ENCODE peak calls at places on chromosomes 16 and 17, in six cellular contexts. L, P, R, E, D and J are unnamed samples. For H3K36me3, the result is how much of the 10 kb centered on the place peaks cover.

GRCh38 chr16:73204359-73205152 is 156.6 kb upstream of the ZFHX3 start:
- DNase-seq in L (no peak), P (no peak), R (no peak), E (no peak), D (no peak), J (no peak)

GRCh38 chr16:53766304-53767016 is 62.5 kb downstream of the FTO start:
- DNase-seq in L (no peak), P (peak), R (no peak), E (no peak), D (no peak), J (no peak)

GRCh38 chr17:13953871-13954270 is 115.4 kb upstream of the COX10 start:
- DNase-seq in L (no peak), P (no peak), R (no peak), E (no peak), D (no peak), J (no peak)

GRCh38 chr16:2962334-2963073 is 1.6 kb upstream of the KREMEN2 start:
- DNase-seq in L (no peak), P (no peak), R (no peak), E (no peak), D (no peak), J (peak)

GRCh38 chr17:20008242-20009051 is 712 bp upstream of the SPECC1 start:
- DNase-seq in L (peak), P (peak), R (no peak), E (peak), D (no peak), J (peak)

GRCh38 chr16:64892843-64893242 is 229.0 kb downstream of the CDH11 start:
- DNase-seq in L (no peak), P (no peak), R (no peak), E (no peak), D (no peak), J (no peak)

GRCh38 chr16:15639061-15639568 is 3.8 kb downstream of the MARF1 start:
- DNase-seq in L (no peak), P (no peak), R (no peak), E (no peak), D (no peak), J (peak)

GRCh38 chr16:15880434-15880833 is 8.0 kb downstream of the CEP20 start:
- DNase-seq in L (no peak), P (no peak), R (no peak), E (no peak), D (no peak), J (no peak)

GRCh38 chr17:40551874-40552768 is 13.2 kb downstream of the CCR7 start:
- DNase-seq in L (no peak), P (no peak), R (no peak), E (peak), D (no peak), J (peak)

GRCh38 chr17:79332011-79332410 is 257.4 kb downstream of the ENGASE start:
- DNase-seq in L (no peak), P (no peak), R (no peak), E (no peak), D (no peak), J (no peak)

GRCh38 chr16:72658888-72659717 is 388.8 kb downstream of the ZFHX3 start:
- DNase-seq in L (no peak), P (no peak), R (no peak), E (no peak), D (no peak), J (no peak)

GRCh38 chr17:4796550-4796915 is 569 bp downstream of the PSMB6 start:
- DNase-seq in L (no peak), P (no peak), R (peak), E (no peak), D (no peak), J (no peak)

GRCh38 chr17:17682737-17683675 is 1.7 kb downstream of the RAI1 start:
- DNase-seq in L (peak), P (peak), R (peak), E (peak), D (no peak), J (peak)

GRCh38 chr16:12906765-12907516 is 5.5 kb downstream of the SHISA9 start:
- DNase-seq in L (no peak), P (no peak), R (no peak), E (no peak), D (no peak), J (no peak)

GRCh38 chr17:50908860-50909764 is 43.0 kb upstream of the TOB1 start:
- DNase-seq in L (peak), P (peak), R (no peak), E (no peak), D (peak), J (peak)

GRCh38 chr16:89322381-89323119 is 105.0 kb downstream of the ZNF778 start:
- DNase-seq in L (no peak), P (peak), R (peak), E (peak), D (no peak), J (peak)

GRCh38 chr16:85928411-85928820 is 29.5 kb downstream of the IRF8 start:
- DNase-seq in L (no peak), P (no peak), R (no peak), E (peak), D (peak), J (no peak)

GRCh38 chr16:85462405-85463227 is 150.5 kb upstream of the GSE1 start:
- DNase-seq in L (peak), P (peak), R (peak), E (peak), D (no peak), J (no peak)

GRCh38 chr17:45316271-45317112 is at the start of gene MAP3K14:
- DNase-seq in L (peak), P (peak), R (peak), E (peak), D (peak), J (peak)

GRCh38 chr17:31448467-31449077 is 57.1 kb downstream of the RAB11FIP4 start:
- DNase-seq in L (no peak), P (no peak), R (no peak), E (no peak), D (no peak), J (no peak)

GRCh38 chr16:17386229-17386628 is 84.5 kb downstream of the XYLT1 start:
- DNase-seq in L (no peak), P (no peak), R (no peak), E (no peak), D (no peak), J (no peak)

GRCh38 chr16:86664518-86665318 is 86.4 kb downstream of the FOXL1 start:
- DNase-seq in L (no peak), P (no peak), R (no peak), E (no peak), D (no peak), J (no peak)

GRCh38 chr16:180101-180920 is at the start of gene HBQ1:
- DNase-seq in L (peak), P (no peak), R (peak), E (no peak), D (no peak), J (no peak)

GRCh38 chr16:3951861-3952332 is 71.4 kb upstream of the CREBBP start:
- DNase-seq in L (no peak), P (no peak), R (no peak), E (no peak), D (no peak), J (no peak)

GRCh38 chr17:65334391-65334790 is 197.2 kb downstream of the RGS9 start:
- DNase-seq in L (no peak), P (no peak), R (no peak), E (no peak), D (no peak), J (no peak)

GRCh38 chr16:71896688-71897368 is 1.5 kb downstream of the IST1 start:
- DNase-seq in L (no peak), P (no peak), R (no peak), E (no peak), D (no peak), J (no peak)

GRCh38 chr17:74152591-74153455 is 50.7 kb upstream of the RPL38 start:
- DNase-seq in L (no peak), P (no peak), R (no peak), E (no peak), D (no peak), J (no peak)

GRCh38 chr17:17621254-17621653 is 29.7 kb upstream of the PEMT start:
- DNase-seq in L (no peak), P (no peak), R (no peak), E (no peak), D (no peak), J (no peak)

GRCh38 chr17:76353004-76353598 is 615 bp downstream of the PRPSAP1 start:
- DNase-seq in L (peak), P (peak), R (no peak), E (no peak), D (no peak), J (peak)

GRCh38 chr16:62256406-62256805 is 220.2 kb upstream of the CDH8 start:
- DNase-seq in L (no peak), P (no peak), R (peak), E (no peak), D (no peak), J (no peak)

GRCh38 chr16:81401035-81401950 is 43.3 kb upstream of the CMIP start:
- DNase-seq in L (no peak), P (peak), R (no peak), E (no peak), D (no peak), J (no peak)

GRCh38 chr16:69100046-69100765 is 5.2 kb upstream of the HAS3 start:
- DNase-seq in L (no peak), P (no peak), R (no peak), E (no peak), D (no peak), J (no peak)

GRCh38 chr17:69869667-69870066 is 205.4 kb upstream of the KCNJ16 start:
- DNase-seq in L (no peak), P (no peak), R (no peak), E (no peak), D (no peak), J (no peak)

GRCh38 chr17:77133087-77133633 is 7.6 kb upstream of the SEC14L1 start:
- DNase-seq in L (no peak), P (no peak), R (no peak), E (no peak), D (no peak), J (no peak)

GRCh38 chr16:9338510-9338909 is 247.1 kb downstream of the HAPSTR1 start:
- DNase-seq in L (no peak), P (no peak), R (no peak), E (no peak), D (no peak), J (no peak)

GRCh38 chr17:2390199-2390880 is 10.5 kb downstream of the MNT start:
- DNase-seq in L (no peak), P (peak), R (no peak), E (peak), D (no peak), J (no peak)

GRCh38 chr17:19738073-19738449 is 10.0 kb downstream of the ALDH3A1 start:
- DNase-seq in L (no peak), P (no peak), R (no peak), E (no peak), D (no peak), J (no peak)

DNA sequence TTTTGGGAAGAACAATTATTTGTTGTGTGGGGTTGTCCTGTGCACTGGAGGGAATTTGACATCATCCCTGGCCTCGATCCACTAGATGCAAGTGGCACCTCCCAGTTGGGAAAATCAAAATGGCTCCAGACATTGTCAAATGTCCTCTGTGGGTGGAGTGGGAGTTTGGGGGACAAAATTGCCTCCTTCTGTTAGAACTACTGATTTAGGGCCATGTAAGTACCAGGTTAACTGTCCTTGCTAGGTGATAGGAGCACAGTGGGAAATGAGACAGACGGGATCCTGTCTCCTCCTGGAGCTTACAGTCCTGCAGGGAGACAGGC is 56.8 kb downstream of the ARHGAP23 start:
- DNase-seq in L (no peak), P (no peak), R (no peak), E (no peak), D (no peak), J (no peak)
- H3K36me3 ChIP-seq in L (half or more), P (under half), R (under half), E (under half), D (under half), J (half or more)

GRCh38 chr17:83174859-83175550 is 95.6 kb downstream of the METRNL start:
- DNase-seq in L (no peak), P (no peak), R (no peak), E (no peak), D (peak), J (no peak)
- TF ChIP-seq CTCF in L (no peak), P (no peak), R (peak), E (no peak), D (no peak), J (no peak)

DNA sequence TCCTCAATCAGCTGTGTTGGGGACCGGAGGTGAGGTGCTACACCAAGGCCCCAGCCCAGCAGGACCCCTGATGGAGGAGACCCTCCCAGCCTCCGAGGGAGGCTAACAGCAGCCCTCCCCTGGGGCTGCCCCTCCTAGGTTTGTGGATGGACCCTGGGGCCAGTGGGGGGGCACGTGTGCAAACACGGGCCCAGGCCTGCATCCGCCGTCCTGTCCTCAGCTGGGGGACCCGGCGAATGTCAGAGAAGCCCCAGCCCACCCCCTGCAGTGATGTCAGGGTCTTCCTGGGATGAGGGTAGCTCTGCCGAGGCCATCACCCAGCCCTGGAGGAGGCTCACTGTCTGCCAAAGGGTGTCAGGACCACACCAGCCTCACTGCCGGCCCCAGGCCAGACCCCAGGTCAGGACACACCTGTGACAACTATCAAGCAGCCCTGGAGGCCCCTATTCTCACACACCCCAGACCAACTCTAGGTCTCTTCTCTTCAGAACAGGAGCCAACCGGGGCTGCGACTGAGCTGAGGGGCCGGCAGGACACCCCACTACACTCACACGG is 26.7 kb downstream of the CEP131 start:
- DNase-seq in L (no peak), P (no peak), R (no peak), E (no peak), D (no peak), J (no peak)
- H3K36me3 ChIP-seq in L (under half), P (under half), R (under half), E (under half), D (under half), J (under half)

DNA sequence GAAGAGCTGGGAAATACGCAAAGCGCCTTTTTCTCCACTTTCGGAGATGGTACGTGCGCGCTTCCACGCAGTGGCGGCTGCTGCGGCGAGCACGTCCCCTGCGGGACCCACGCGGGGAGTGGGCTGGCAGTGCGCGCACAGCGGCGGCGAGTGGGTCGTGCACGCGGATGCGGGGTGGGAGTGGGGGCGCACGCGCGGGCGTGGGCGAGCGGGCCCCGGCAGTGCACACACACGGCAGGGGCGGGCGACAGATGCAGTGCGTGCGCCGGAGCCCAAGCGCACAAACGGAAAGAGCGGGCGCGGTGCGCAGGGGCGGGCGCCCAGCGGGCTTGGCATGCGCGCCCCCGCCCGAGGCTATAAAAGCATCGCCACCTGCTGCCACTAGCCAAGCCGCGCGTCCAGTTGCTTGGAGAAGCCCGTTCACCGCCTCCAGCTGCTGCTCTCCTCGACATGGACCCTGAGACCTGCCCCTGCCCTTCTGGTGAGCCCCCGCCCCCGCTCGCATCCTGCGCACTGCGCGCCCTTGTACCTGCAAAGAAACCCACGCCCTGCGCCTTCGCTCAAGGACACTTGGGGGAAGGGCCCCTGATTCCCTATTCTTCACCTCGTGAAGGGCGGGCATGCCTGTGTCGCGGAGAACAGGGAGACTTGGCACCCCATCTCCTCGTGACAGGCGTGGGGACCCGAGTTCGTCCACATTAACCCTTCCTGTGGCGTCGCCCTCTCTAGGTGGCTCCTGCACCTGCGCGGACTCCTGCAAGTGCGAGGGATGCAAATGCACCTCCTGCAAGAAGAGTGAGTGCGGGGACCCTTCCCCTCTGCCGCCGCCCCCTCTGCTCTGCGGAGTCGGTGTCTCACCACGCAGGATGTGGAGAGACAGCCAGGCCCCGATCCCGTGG is at the start of gene MT3:
- DNase-seq in L (no peak), P (no peak), R (peak), E (no peak), D (no peak), J (no peak)
- TF ChIP-seq CTCF in L (no peak), P (no peak), R (no peak), E (no peak), D (no peak), J (no peak)

GRCh38 chr17:48856122-48856821 is 25.4 kb downstream of the CALCOCO2 start:
- DNase-seq in L (no peak), P (no peak), R (no peak), E (no peak), D (no peak), J (no peak)
- H3K36me3 ChIP-seq in L (half or more), P (half or more), R (under half), E (under half), D (under half), J (half or more)

DNA sequence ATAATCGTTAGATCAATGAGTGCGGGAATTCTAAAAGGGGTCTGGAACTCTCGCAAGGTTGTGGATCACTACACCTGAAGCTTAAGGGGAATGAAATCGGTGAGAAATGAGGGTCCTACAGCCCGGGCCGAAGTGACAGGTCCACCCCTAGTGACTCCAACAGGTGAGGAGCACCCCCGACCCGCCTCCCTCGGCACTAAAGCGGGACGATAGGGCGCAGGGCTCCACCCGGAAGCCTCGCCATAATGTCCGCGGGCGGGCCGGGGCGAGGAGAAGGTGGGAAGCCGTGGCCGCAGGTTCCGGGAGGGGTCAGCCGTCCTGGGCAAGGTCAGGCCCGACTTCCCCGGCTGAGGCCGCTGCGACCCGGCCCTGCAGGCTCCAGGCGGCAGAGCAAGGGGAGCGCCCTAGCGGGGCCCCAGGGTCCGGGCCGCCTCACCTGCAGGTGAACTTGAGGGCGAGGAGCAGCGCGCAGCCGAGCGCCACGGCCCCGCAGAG is 569 bp downstream of the TXNDC11 start:
- DNase-seq in L (peak), P (peak), R (peak), E (peak), D (peak), J (peak)
- TF ChIP-seq CTCF in L (peak), P (no peak), R (no peak), E (no peak), D (no peak), J (no peak)

DNA sequence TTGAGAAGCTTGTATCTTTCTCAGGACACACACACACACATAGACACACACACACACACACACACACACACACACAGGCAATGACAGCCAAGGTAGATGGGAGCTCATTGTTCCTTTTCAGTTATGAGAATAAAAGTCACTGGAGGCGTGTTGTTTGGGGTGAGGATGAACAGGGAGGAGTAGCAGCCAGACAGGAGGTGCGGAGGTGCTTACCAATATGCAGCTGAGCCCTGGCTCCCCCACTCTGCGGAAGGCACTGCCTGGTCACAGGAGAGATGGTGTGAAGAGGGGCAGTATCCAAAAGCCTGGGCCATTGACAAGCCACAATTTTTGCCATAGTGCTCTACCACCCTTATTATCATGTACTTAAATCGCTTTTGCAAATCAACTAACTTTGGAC is 77.4 kb downstream of the CBLN1 start:
- DNase-seq in L (no peak), P (no peak), R (no peak), E (no peak), D (no peak), J (no peak)
- H3K36me3 ChIP-seq in L (under half), P (under half), R (under half), E (under half), D (under half), J (under half)

GRCh38 chr17:57092171-57092570 is 7.1 kb downstream of the AKAP1 start:
- DNase-seq in L (no peak), P (no peak), R (no peak), E (no peak), D (no peak), J (no peak)

GRCh38 chr17:57090560-57091185 is 5.6 kb downstream of the AKAP1 start:
- DNase-seq in L (no peak), P (no peak), R (no peak), E (no peak), D (no peak), J (no peak)

GRCh38 chr17:57089391-57089790 is 4.3 kb downstream of the AKAP1 start:
- DNase-seq in L (no peak), P (no peak), R (no peak), E (no peak), D (no peak), J (no peak)

GRCh38 chr17:57092779-57093178 is 7.7 kb downstream of the AKAP1 start:
- DNase-seq in L (no peak), P (no peak), R (no peak), E (no peak), D (no peak), J (no peak)

DNA sequence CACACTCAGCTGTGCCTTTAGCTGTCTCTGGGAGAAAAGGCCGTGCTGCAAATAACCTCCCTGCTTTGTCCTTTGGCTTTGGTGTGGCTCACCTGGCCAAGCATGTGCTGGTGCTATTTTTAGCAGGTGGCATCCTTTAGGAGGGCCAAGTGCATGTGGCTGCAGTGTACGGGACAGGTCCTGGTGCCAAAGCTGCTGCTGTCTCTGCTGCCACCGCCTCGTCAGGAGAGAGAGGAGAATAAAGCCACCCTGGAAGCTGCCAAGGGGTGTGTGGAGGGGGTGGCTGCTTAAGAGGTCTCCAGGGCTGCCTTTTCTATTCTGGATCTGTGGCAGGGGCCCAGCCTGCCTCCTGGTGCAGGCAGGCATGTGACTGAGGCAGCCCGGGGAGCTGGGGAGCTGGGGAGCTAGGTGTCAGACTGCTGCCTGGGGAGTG is 6.2 kb downstream of the AKAP1 start:
- DNase-seq in L (peak), P (peak), R (no peak), E (no peak), D (no peak), J (no peak)
- TF ChIP-seq CTCF in L (no peak), P (no peak), R (no peak), E (no peak), D (no peak), J (no peak)

GRCh38 chr17:52011070-52011469 is 147.4 kb downstream of the CA10 start:
- DNase-seq in L (no peak), P (no peak), R (no peak), E (no peak), D (no peak), J (no peak)
- H3K36me3 ChIP-seq in L (under half), P (under half), R (under half), E (under half), D (under half), J (under half)